ENCODE peak calls at places on chromosomes 12 and 14, in seven cellular contexts. C is ovary, F is H54, L is memory B cell, D is retina, U is activated gamma-delta T cell treated with Interleukin-2 at 50 U/mL for 16 hours, Y is fibroblast of pulmonary artery. P is an unnamed sample.

GRCh38 chr14:60349663-60350365 is 100.8 kb downstream of the PPM1A start:
- DNase-seq in Y (peak), F (no peak), U (peak), D (peak), C (peak), L (peak), P (peak)

GRCh38 chr12:118404876-118405521 is 28.6 kb downstream of the SUDS3 start:
- DNase-seq in C (peak), D (peak), U (peak), Y (peak), L (peak), F (peak), P (peak)

GRCh38 chr12:114952573-114953196 is 268.7 kb upstream of the TBX3 start:
- DNase-seq in Y (peak), U (no peak), F (no peak), C (no peak), L (no peak), D (no peak), P (no peak)

GRCh38 chr12:115341442-115341841 is 657.5 kb upstream of the TBX3 start:
- DNase-seq in F (peak), C (peak), D (no peak), Y (peak), U (no peak), L (no peak), P (peak)

GRCh38 chr12:6235499-6235898 is 35.3 kb downstream of the CD9 start:
- DNase-seq in Y (no peak), C (no peak), F (no peak), U (no peak), L (no peak), D (no peak), P (no peak)

GRCh38 chr14:76644875-76645518 is 116.3 kb upstream of the VASH1 start:
- DNase-seq in D (peak), L (no peak), C (no peak), U (no peak), F (peak), Y (peak), P (peak)

GRCh38 chr14:101193845-101194355 is 290.4 kb upstream of the RTL1 start:
- DNase-seq in C (no peak), F (no peak), L (no peak), U (no peak), D (no peak), Y (no peak), P (no peak)

GRCh38 chr12:44367916-44368315 is 508.2 kb downstream of the NELL2 start:
- DNase-seq in C (no peak), L (no peak), D (no peak), Y (no peak), U (no peak), F (no peak), P (no peak)

GRCh38 chr12:69698769-69699540 is at the start of gene BEST3:
- DNase-seq in U (no peak), D (no peak), C (no peak), F (no peak), L (no peak), Y (no peak), P (no peak)

GRCh38 chr14:95140060-95140858 is 17.1 kb downstream of the DICER1 start:
- DNase-seq in Y (peak), L (no peak), C (no peak), F (no peak), D (no peak), U (no peak), P (no peak)

GRCh38 chr12:6843118-6843902 is 2.6 kb downstream of the GNB3 start:
- DNase-seq in C (no peak), L (no peak), F (no peak), Y (no peak), D (no peak), U (no peak), P (no peak)

GRCh38 chr14:64541261-64541970 is 875 bp downstream of the HSPA2 start:
- DNase-seq in L (no peak), F (no peak), C (peak), D (no peak), U (peak), Y (no peak), P (no peak)

GRCh38 chr14:106459971-106460730 is 933.8 kb downstream of the TMEM121 start:
- DNase-seq in F (peak), Y (no peak), L (peak), U (peak), D (no peak), C (no peak), P (peak)

GRCh38 chr12:5442251-5443006 is 10.5 kb downstream of the NTF3 start:
- DNase-seq in Y (peak), F (peak), L (no peak), U (no peak), C (no peak), D (peak), P (peak)

GRCh38 chr14:65230287-65230728 is 128.0 kb upstream of the MAX start:
- DNase-seq in U (no peak), Y (peak), L (no peak), D (peak), F (no peak), C (peak), P (peak)

GRCh38 chr12:127145929-127146789 is 1120.8 kb upstream of the TMEM132C start:
- DNase-seq in C (peak), F (no peak), L (no peak), Y (peak), U (peak), D (peak), P (peak)

P was measured in A549.